ENCODE peak calls at places on chromosomes 3 and 15, in five cellular contexts. W, V, P, B and A are unnamed samples.

GRCh38 chr3:13715961-13716360 is 163.9 kb downstream of the WNT7A start:
- DNase-seq in P (no peak), B (peak; percentile 22), W (no peak), V (no peak), A (no peak)

GRCh38 chr3:188742755-188743549 is 428.8 kb upstream of the TPRG1 start:
- DNase-seq in P (no peak), W (no peak), B (no peak), V (no peak), A (no peak)

GRCh38 chr3:149512073-149512782 is 37.7 kb downstream of the TM4SF4 start:
- DNase-seq in V (peak; percentile 45), W (no peak), B (peak; percentile 60), P (peak; percentile 78), A (no peak)

GRCh38 chr3:147130461-147130860 is 275.9 kb downstream of the ZIC4 start:
- DNase-seq in V (no peak), P (no peak), B (no peak), W (peak; percentile 8), A (no peak)

GRCh38 chr15:29997499-29997898 is 85.3 kb upstream of the GOLGA8J start:
- DNase-seq in V (no peak), W (no peak), B (no peak), P (no peak), A (no peak)

GRCh38 chr3:40680685-40681657 is 156.2 kb downstream of the ZNF621 start:
- DNase-seq in B (no peak), P (no peak), W (no peak), V (no peak), A (no peak)

GRCh38 chr3:57464801-57465200 is 79.3 kb downstream of the DNAH12 start:
- DNase-seq in W (no peak), V (peak; percentile 5), P (peak; percentile 23), B (no peak), A (no peak)

GRCh38 chr15:63094495-63094931 is 27.1 kb upstream of the LACTB start:
- DNase-seq in B (no peak), V (peak; percentile 59), P (peak; percentile 56), W (peak; percentile 58), A (no peak)

GRCh38 chr15:29132786-29133185 is 136.8 kb downstream of the NSMCE3 start:
- DNase-seq in P (no peak), W (no peak), B (peak; percentile 23), V (no peak), A (no peak)

GRCh38 chr15:25378501-25378901 is 60.3 kb downstream of the UBE3A start:
- DNase-seq in V (no peak), B (no peak), P (no peak), W (no peak), A (no peak)

GRCh38 chr3:88150371-88150770 is 612 bp downstream of the C3orf38 start:
- DNase-seq in B (no peak), V (no peak), W (no peak), P (no peak), A (no peak)

GRCh38 chr3:186821429-186822367 is 15.4 kb upstream of the RFC4 start:
- DNase-seq in W (no peak), B (no peak), P (peak; percentile 56), V (peak; percentile 70), A (no peak)

GRCh38 chr3:158419820-158420653 is 151.0 kb upstream of the MLF1 start:
- DNase-seq in V (no peak), W (no peak), P (no peak), B (no peak), A (no peak)

GRCh38 chr3:52774066-52774713 is 3.2 kb upstream of the ITIH1 start:
- DNase-seq in B (peak; percentile 10), V (no peak), P (no peak), W (no peak), A (no peak)

GRCh38 chr15:88911766-88912118 is 1.4 kb downstream of the MFGE8 start:
- DNase-seq in V (no peak), W (no peak), P (peak; percentile 53), B (no peak), A (no peak)

GRCh38 chr3:40366203-40367162 is 20.5 kb upstream of the ENTPD3 start:
- DNase-seq in P (no peak), W (no peak), B (no peak), V (no peak), A (no peak)

GRCh38 chr3:49723631-49724551 is at the start of gene GMPPB:
- DNase-seq in W (peak; percentile 89), V (peak; percentile 96), P (peak; percentile 94), B (peak; percentile 98), A (peak; percentile 79)

GRCh38 chr3:160444411-160444810 is 5.2 kb downstream of the TRIM59 start:
- DNase-seq in P (peak; percentile 11), V (no peak), B (no peak), W (no peak), A (no peak)

GRCh38 chr15:85543741-85544155 is 163.3 kb downstream of the AKAP13 start:
- DNase-seq in V (no peak), B (no peak), W (no peak), P (no peak), A (no peak)

GRCh38 chr3:185270262-185270955 is 16.6 kb upstream of the EHHADH start:
- DNase-seq in P (peak; percentile 40), V (peak; percentile 41), W (no peak), B (no peak), A (peak; percentile 24)

GRCh38 chr15:61051570-61052031 is 177.5 kb downstream of the RORA start:
- DNase-seq in W (peak; percentile 26), P (peak; percentile 39), V (peak; percentile 82), B (peak; percentile 49), A (no peak)

GRCh38 chr15:80241508-80241907 is 10.5 kb downstream of the CTXND1 start:
- DNase-seq in P (no peak), W (no peak), B (no peak), V (no peak), A (no peak)

DNA sequence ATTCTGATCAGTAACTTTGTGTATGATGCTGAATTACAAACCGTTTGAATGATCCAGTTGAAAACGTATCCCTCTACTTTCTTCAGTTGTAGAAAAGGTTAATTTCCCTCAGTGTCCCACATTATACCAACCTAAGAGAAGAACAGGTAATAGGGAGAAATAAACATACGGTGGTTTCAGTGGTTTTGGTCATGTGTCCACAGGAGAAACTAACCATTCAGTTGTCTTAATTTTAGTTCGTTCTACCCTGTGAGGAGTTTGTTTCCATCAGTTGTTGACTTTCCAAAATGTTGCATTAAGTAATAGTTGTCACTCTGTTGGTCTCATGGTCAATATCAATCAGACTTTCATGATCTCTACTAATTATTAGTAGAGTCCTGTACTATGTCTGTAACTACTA is 15.1 kb downstream of the CALML4 start:
- DNase-seq in P (no peak), V (no peak), W (no peak), B (no peak), A (no peak)
- H3K4me3 ChIP-seq in P (no peak overlapping the region), V (no peak overlapping the region), W (no peak overlapping the region), B (no peak overlapping the region), A (no peak overlapping the region)

DNA sequence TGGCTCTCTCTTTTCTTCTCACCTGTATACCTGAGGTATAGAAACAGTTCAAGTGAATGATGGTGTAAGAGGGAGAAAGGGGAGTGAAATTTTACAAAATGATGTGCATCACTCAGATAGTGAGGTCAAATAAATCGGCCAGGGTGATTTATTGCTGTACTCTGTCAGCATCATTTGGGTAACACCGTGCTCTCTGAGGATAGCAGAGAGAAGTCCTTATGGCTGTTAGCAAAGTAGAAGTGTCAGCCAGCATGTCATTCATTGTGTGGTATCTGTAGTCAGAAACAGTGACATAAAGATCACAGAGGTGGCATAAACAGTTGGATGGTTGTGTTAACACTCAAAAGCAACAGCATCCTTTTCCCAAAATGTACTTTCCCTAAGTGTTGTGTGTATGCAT is 53.4 kb downstream of the PSMD6 start:
- DNase-seq in V (no peak), W (no peak), P (no peak), B (no peak), A (no peak)
- H3K4me3 ChIP-seq in V (no peak overlapping the region), W (no peak overlapping the region), P (no peak overlapping the region), B (no peak overlapping the region), A (no peak overlapping the region)

DNA sequence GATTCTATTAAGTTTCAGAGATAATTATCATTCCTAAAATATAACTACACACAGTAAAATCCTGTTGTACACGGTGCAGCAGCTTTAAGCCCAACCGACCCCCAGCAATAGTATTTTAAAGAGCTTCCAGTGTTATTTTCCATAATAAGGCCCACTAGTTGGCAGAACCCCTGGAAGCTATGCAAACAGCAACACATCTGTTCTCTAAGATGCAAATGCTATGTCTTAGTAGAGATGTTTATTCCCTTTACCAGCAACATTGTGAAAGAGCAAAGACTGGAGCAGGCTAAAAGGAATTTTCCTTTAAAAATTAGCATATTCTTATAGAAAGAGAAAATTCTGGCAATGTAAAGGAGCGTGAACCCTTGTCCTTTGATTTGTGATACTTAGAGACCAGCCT is 819.7 kb upstream of the ALCAM start:
- DNase-seq in W (no peak), V (no peak), B (no peak), P (no peak), A (no peak)
- H3K4me3 ChIP-seq in W (no peak overlapping the region), V (no peak overlapping the region), B (no peak overlapping the region), P (no peak overlapping the region), A (no peak overlapping the region)

DNA sequence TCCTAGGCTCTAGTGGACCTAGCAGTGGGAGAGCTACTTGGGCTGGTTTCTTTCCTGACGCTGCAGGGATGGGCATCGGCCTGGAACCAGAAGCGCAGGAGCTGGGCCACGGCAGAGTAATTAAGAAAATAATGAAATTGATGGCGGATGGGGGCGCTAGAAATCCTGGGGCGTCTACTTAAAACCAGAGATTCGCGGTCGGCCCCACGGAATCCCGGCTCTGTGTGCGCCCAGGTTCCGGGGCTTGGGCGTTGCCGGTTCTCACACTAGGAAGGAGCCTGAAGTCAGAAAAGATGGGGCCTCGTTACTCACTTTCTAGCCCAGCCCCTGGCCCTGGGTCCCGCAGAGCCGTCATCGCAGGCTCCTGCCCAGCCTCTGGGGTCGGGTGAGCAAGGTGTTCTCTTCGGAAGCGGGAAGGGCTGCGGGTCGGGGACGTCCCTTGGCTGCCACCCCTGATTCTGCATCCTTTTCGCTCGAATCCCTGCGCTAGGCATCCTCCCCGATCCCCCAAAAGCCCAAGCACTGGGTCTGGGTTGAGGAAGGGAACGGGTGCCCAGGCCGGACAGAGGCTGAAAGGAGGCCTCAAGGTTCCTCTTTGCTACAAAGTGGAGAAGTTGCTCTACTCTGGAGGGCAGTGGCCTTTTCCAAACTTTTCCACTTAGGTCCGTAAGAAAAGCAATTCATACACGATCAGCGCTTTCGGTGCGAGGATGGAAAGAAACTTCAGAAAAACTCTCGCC is 6.1 kb downstream of the SOX14 start:
- DNase-seq in P (no peak), B (no peak), V (no peak), W (no peak), A (no peak)
- H3K4me3 ChIP-seq in P (no peak overlapping the region), B (peak overlapping the region; percentile 29), V (no peak overlapping the region), W (no peak overlapping the region), A (no peak overlapping the region)

DNA sequence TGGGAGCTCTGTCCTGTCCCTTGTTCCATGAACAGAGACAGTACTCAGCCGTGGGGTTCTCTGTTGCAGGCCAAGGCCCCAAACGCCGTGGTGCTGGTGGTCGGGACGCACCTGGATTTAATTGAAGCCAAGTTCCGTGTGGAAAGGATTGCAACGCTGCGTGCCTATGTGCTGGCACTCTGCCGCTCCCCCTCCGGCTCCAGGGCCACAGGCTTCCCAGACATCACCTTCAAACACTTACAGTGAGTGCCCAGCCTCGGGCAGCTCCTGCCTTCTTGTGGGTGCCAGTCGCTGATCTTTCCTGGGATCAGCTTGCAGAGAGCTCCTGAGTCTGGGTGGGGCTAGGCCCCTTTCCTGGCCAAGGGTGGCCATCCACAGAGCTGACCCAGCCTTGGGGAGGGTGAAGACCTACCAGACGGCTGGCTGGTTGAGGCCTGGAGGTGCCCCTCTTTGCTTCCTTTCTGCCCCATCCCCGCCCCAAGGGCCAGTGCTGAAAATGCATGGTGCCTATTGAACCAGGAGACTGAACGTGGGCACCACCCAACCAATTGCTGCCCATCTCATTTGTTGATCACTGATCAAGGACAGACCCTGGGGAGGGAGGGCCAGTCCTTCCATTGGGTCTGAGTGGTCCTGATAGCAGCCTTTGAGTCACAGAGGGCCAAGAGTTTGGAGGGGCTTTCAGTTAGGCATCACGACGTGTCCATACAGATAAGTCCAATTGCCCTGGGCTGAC is 106.9 kb downstream of the LRRK1 start:
- DNase-seq in B (no peak), P (no peak), W (no peak), V (no peak), A (no peak)
- H3K4me3 ChIP-seq in B (no peak overlapping the region), P (no peak overlapping the region), W (no peak overlapping the region), V (no peak overlapping the region), A (no peak overlapping the region)

GRCh38 chr3:66498718-66499611 is 1.9 kb downstream of the LRIG1 start:
- DNase-seq in B (no peak), P (no peak), V (no peak), W (no peak), A (no peak)
- H3K4me3 ChIP-seq in B (peak overlapping the region; percentile 83), P (no peak overlapping the region), V (peak overlapping the region; percentile 85), W (peak overlapping the region; percentile 96), A (peak overlapping the region; percentile 78)